ENCODE peak calls at places on chromosome 1, in nine cellular contexts. One of them, this sample, is unnamed.

GRCh38 chr1:227949954-227950734 is 2.4 kb upstream of the WNT9A start:
- DNase-seq in RWPE1: no peak
- DNase-seq in glutamatergic neuron: no peak
- DNase-seq in progenitor cell of endocrine pancreas: peak
- DNase-seq in GM10248: no peak
- DNase-seq in Calu3: no peak
- DNase-seq in foreskin fibroblast: no peak
- DNase-seq in WTC11: no peak
- DNase-seq in tibial artery: peak
- DNase-seq in this sample: peak

GRCh38 chr1:156371553-156372264 is 2.7 kb downstream of the RHBG start:
- DNase-seq in RWPE1: no peak
- DNase-seq in glutamatergic neuron: no peak
- DNase-seq in progenitor cell of endocrine pancreas: no peak
- DNase-seq in GM10248: no peak
- DNase-seq in Calu3: peak
- DNase-seq in foreskin fibroblast: peak
- DNase-seq in WTC11: no peak
- DNase-seq in tibial artery: no peak
- DNase-seq in this sample: no peak

GRCh38 chr1:29500651-29501050 is 264.3 kb downstream of the PTPRU start:
- DNase-seq in RWPE1: no peak
- DNase-seq in glutamatergic neuron: no peak
- DNase-seq in progenitor cell of endocrine pancreas: no peak
- DNase-seq in GM10248: no peak
- DNase-seq in Calu3: no peak
- DNase-seq in foreskin fibroblast: no peak
- DNase-seq in WTC11: no peak
- DNase-seq in tibial artery: peak
- DNase-seq in this sample: peak

GRCh38 chr1:55490556-55490955 is 275.4 kb upstream of the USP24 start:
- DNase-seq in RWPE1: no peak
- DNase-seq in glutamatergic neuron: no peak
- DNase-seq in progenitor cell of endocrine pancreas: no peak
- DNase-seq in GM10248: no peak
- DNase-seq in Calu3: no peak
- DNase-seq in foreskin fibroblast: peak
- DNase-seq in WTC11: no peak
- DNase-seq in tibial artery: no peak
- DNase-seq in this sample: no peak

GRCh38 chr1:147808025-147808424 is 47.6 kb upstream of the GJA5 start:
- DNase-seq in RWPE1: no peak
- DNase-seq in glutamatergic neuron: no peak
- DNase-seq in progenitor cell of endocrine pancreas: no peak
- DNase-seq in GM10248: no peak
- DNase-seq in Calu3: no peak
- DNase-seq in foreskin fibroblast: peak
- DNase-seq in WTC11: no peak
- DNase-seq in tibial artery: no peak
- DNase-seq in this sample: no peak

GRCh38 chr1:33143698-33144097 is 38.1 kb downstream of the TRIM62 start:
- DNase-seq in RWPE1: no peak
- DNase-seq in glutamatergic neuron: no peak
- DNase-seq in progenitor cell of endocrine pancreas: no peak
- DNase-seq in GM10248: no peak
- DNase-seq in Calu3: no peak
- DNase-seq in foreskin fibroblast: peak
- DNase-seq in WTC11: no peak
- DNase-seq in tibial artery: no peak
- DNase-seq in this sample: no peak

GRCh38 chr1:27504588-27505419 is 14.8 kb upstream of the WASF2 start:
- DNase-seq in RWPE1: no peak
- DNase-seq in glutamatergic neuron: peak
- DNase-seq in progenitor cell of endocrine pancreas: no peak
- DNase-seq in GM10248: no peak
- DNase-seq in Calu3: no peak
- DNase-seq in foreskin fibroblast: no peak
- DNase-seq in WTC11: peak
- DNase-seq in tibial artery: peak
- DNase-seq in this sample: peak

GRCh38 chr1:13451399-13451965 is 41.2 kb downstream of the PRAMEF20 start:
- DNase-seq in RWPE1: peak
- DNase-seq in glutamatergic neuron: no peak
- DNase-seq in progenitor cell of endocrine pancreas: no peak
- DNase-seq in GM10248: no peak
- DNase-seq in Calu3: no peak
- DNase-seq in foreskin fibroblast: no peak
- DNase-seq in WTC11: no peak
- DNase-seq in tibial artery: no peak
- DNase-seq in this sample: no peak

GRCh38 chr1:157622471-157622870 is 24.6 kb upstream of the FCRL4 start:
- DNase-seq in RWPE1: no peak
- DNase-seq in glutamatergic neuron: no peak
- DNase-seq in progenitor cell of endocrine pancreas: no peak
- DNase-seq in GM10248: no peak
- DNase-seq in Calu3: no peak
- DNase-seq in foreskin fibroblast: no peak
- DNase-seq in WTC11: no peak
- DNase-seq in tibial artery: no peak
- DNase-seq in this sample: no peak

GRCh38 chr1:157624471-157624870 is 26.6 kb upstream of the FCRL4 start:
- DNase-seq in RWPE1: no peak
- DNase-seq in glutamatergic neuron: no peak
- DNase-seq in progenitor cell of endocrine pancreas: no peak
- DNase-seq in GM10248: no peak
- DNase-seq in Calu3: peak
- DNase-seq in foreskin fibroblast: no peak
- DNase-seq in WTC11: no peak
- DNase-seq in tibial artery: no peak
- DNase-seq in this sample: no peak

GRCh38 chr1:157628773-157629172 is 30.9 kb upstream of the FCRL4 start:
- DNase-seq in RWPE1: no peak
- DNase-seq in glutamatergic neuron: no peak
- DNase-seq in progenitor cell of endocrine pancreas: no peak
- DNase-seq in GM10248: no peak
- DNase-seq in Calu3: no peak
- DNase-seq in foreskin fibroblast: no peak
- DNase-seq in WTC11: no peak
- DNase-seq in tibial artery: no peak
- DNase-seq in this sample: no peak

DNA sequence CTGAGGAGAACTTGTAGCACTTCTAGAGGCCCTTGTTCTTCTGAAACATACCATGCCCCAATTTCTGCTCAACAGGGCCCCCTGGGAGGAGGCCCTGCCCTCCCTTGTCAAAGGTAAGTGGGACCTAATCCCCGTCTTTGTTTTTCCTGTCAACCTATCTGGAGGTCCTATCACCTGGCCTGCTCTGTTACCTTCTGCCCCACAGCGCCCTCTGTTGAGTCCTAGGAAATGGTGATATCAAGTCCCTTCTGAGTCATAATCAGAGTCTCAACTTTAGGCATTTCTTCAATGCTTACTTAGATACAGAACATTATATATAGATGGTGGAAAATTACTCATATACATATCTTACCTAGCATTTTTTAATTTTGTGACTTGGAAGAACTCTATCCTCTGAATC is 28.2 kb upstream of the FCRL4 start:
- DNase-seq in RWPE1: no peak
- DNase-seq in glutamatergic neuron: no peak
- DNase-seq in progenitor cell of endocrine pancreas: no peak
- DNase-seq in GM10248: peak
- DNase-seq in Calu3: peak
- DNase-seq in foreskin fibroblast: no peak
- DNase-seq in WTC11: peak
- DNase-seq in tibial artery: no peak
- DNase-seq in this sample: no peak
- TF ChIP-seq CTCF in RWPE1: no peak
- TF ChIP-seq CTCF in glutamatergic neuron: no peak
- TF ChIP-seq CTCF in progenitor cell of endocrine pancreas: peak
- TF ChIP-seq CTCF in GM10248: peak
- TF ChIP-seq CTCF in Calu3: no peak
- TF ChIP-seq CTCF in foreskin fibroblast: no peak
- TF ChIP-seq CTCF in WTC11: peak
- TF ChIP-seq CTCF in tibial artery: no peak
- TF ChIP-seq CTCF in this sample: no peak

DNA sequence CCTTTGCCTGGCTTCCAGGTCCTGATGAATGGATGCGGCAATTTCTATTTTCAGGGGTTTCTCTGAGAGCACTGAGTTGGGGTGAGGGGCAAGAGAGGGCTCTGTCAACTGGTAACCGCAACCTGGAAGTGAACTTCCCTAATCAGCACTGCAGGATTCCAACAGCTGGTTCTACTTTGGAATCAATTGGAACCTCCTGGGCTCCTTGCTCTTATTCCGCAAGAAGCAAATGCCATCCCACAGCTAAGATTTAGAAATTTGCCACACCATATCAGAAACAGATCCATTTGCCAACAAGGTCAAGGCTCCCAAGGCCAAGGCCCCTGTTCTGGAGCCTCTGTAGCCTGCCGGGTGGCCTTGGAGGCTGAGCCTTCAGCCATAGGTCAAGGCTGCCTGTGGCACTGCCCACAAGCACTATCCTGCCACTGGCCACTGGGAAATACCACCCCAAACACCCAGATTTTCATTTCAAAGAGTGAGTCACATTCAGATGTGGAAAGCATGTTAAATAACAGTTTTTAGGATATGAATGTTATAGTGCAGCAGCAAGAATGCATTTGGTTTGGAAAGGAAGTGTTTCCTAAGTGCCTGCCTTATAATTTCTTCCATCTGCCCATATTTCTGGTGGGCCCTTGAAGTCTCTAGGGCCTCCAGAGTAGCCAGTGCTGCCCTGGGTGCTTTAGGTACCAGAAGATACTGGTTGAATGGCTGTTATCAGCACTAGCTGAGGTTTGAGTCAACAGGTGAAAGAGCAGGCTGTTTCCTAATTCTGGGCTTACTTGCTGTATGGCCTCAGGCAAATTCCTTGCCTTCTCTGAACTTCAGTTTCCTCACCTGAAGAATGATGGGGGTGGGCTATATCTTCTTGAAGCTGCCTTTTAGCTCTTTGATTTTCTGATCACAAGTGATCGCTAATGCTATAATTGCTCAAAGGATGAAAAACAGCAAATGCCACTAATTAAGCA is 56.3 kb upstream of the JUN start:
- DNase-seq in RWPE1: peak
- DNase-seq in glutamatergic neuron: no peak
- DNase-seq in progenitor cell of endocrine pancreas: no peak
- DNase-seq in GM10248: no peak
- DNase-seq in Calu3: no peak
- DNase-seq in foreskin fibroblast: peak
- DNase-seq in WTC11: no peak
- DNase-seq in tibial artery: no peak
- DNase-seq in this sample: no peak
- TF ChIP-seq CTCF in RWPE1: no peak
- TF ChIP-seq CTCF in glutamatergic neuron: no peak
- TF ChIP-seq CTCF in progenitor cell of endocrine pancreas: no peak
- TF ChIP-seq CTCF in GM10248: no peak
- TF ChIP-seq CTCF in Calu3: no peak
- TF ChIP-seq CTCF in foreskin fibroblast: no peak
- TF ChIP-seq CTCF in WTC11: no peak
- TF ChIP-seq CTCF in tibial artery: no peak
- TF ChIP-seq CTCF in this sample: no peak

GRCh38 chr1:169130683-169131082 is 24.2 kb downstream of the ATP1B1 start:
- DNase-seq in RWPE1: no peak
- DNase-seq in glutamatergic neuron: no peak
- DNase-seq in progenitor cell of endocrine pancreas: no peak
- DNase-seq in GM10248: no peak
- DNase-seq in Calu3: no peak
- DNase-seq in foreskin fibroblast: no peak
- DNase-seq in WTC11: no peak
- DNase-seq in tibial artery: no peak
- DNase-seq in this sample: no peak

GRCh38 chr1:169137357-169137756 is 30.9 kb downstream of the ATP1B1 start:
- DNase-seq in RWPE1: no peak
- DNase-seq in glutamatergic neuron: no peak
- DNase-seq in progenitor cell of endocrine pancreas: no peak
- DNase-seq in GM10248: no peak
- DNase-seq in Calu3: no peak
- DNase-seq in foreskin fibroblast: no peak
- DNase-seq in WTC11: no peak
- DNase-seq in tibial artery: no peak
- DNase-seq in this sample: no peak

GRCh38 chr1:169133228-169133576 is 26.7 kb downstream of the ATP1B1 start:
- DNase-seq in RWPE1: no peak
- DNase-seq in glutamatergic neuron: no peak
- DNase-seq in progenitor cell of endocrine pancreas: no peak
- DNase-seq in GM10248: no peak
- DNase-seq in Calu3: no peak
- DNase-seq in foreskin fibroblast: no peak
- DNase-seq in WTC11: no peak
- DNase-seq in tibial artery: no peak
- DNase-seq in this sample: no peak

GRCh38 chr1:169132512-169133227 is 26.2 kb downstream of the ATP1B1 start:
- DNase-seq in RWPE1: no peak
- DNase-seq in glutamatergic neuron: no peak
- DNase-seq in progenitor cell of endocrine pancreas: no peak
- DNase-seq in GM10248: no peak
- DNase-seq in Calu3: no peak
- DNase-seq in foreskin fibroblast: no peak
- DNase-seq in WTC11: no peak
- DNase-seq in tibial artery: no peak
- DNase-seq in this sample: no peak

DNA sequence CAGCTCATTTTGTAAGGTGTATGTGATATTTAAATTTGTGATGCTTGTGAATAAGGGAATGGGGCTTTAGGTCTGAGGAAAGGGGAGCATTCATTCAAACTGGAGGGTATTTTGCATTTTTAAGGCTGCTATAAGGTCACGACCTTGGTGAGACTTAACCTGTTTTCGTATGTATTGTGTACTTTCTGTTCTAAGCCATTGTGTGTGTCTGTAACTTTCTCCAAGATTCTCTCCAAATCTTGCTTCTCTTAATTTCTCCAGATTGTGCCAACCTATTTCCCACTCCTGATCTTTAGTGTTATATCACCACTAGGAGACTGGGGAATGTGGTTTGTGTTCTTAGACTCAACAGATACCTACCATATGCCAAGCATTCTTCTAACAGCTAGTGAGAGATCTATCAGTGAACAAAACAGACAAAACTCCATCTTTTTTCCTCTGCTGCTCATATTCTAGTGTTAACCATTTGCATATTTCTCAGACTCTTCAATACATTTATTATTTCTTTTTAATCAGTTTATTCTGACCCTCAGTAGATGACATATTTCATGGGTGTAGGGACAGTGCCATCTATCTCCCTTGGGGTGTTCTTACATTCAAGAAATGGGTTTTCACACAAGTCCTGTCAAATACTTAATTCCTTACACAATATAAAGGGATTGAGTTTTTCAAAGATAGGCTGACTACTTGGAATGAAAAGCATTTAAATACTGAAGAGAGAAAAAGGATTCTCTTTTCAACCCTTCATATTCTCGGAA is 27.5 kb downstream of the ATP1B1 start:
- DNase-seq in RWPE1: no peak
- DNase-seq in glutamatergic neuron: no peak
- DNase-seq in progenitor cell of endocrine pancreas: no peak
- DNase-seq in GM10248: no peak
- DNase-seq in Calu3: no peak
- DNase-seq in foreskin fibroblast: no peak
- DNase-seq in WTC11: no peak
- DNase-seq in tibial artery: no peak
- DNase-seq in this sample: no peak
- TF ChIP-seq CTCF in RWPE1: no peak
- TF ChIP-seq CTCF in glutamatergic neuron: no peak
- TF ChIP-seq CTCF in progenitor cell of endocrine pancreas: no peak
- TF ChIP-seq CTCF in GM10248: peak
- TF ChIP-seq CTCF in Calu3: no peak
- TF ChIP-seq CTCF in foreskin fibroblast: peak
- TF ChIP-seq CTCF in WTC11: no peak
- TF ChIP-seq CTCF in tibial artery: no peak
- TF ChIP-seq CTCF in this sample: peak

DNA sequence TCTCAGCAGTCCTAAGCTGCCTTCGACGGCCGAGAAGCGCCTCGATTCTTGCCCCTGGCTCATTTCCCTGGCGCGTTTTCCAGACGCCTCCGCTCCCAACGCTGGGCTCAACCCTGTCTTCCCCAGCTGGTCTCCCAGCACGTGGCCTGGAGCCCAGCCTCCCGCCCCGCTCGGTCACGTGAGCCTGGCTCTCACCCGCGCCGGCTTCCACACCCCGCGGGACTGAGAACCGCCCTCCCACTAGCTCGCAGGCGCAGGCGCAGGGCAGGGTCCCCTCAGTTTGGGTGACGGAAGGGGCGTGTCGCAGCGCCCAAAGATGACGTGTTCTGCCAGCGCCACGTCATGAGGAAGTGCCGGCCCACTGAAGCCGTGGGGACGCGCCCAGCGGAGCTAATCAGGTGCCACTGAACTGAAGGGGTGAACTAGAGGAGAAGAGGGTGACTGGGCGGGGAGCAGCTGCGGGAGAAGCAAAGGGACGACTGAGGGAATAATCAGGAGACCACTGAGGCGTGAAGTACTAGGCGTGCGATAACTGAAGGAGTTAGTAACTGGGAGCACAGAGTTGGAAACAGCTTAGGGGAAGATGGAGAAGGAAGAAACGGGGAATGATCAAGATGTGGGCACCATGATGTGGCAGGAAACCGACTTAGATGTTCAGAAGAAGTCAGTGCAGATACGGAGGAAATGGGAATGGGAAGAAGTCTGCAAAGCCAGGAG is at the start of gene DHDDS:
- DNase-seq in RWPE1: peak
- DNase-seq in glutamatergic neuron: peak
- DNase-seq in progenitor cell of endocrine pancreas: peak
- DNase-seq in GM10248: peak
- DNase-seq in Calu3: peak
- DNase-seq in foreskin fibroblast: peak
- DNase-seq in WTC11: peak
- DNase-seq in tibial artery: peak
- DNase-seq in this sample: peak
- TF ChIP-seq CTCF in RWPE1: no peak
- TF ChIP-seq CTCF in glutamatergic neuron: no peak
- TF ChIP-seq CTCF in progenitor cell of endocrine pancreas: no peak
- TF ChIP-seq CTCF in GM10248: no peak
- TF ChIP-seq CTCF in Calu3: no peak
- TF ChIP-seq CTCF in foreskin fibroblast: no peak
- TF ChIP-seq CTCF in WTC11: no peak
- TF ChIP-seq CTCF in tibial artery: peak
- TF ChIP-seq CTCF in this sample: no peak